ENCODE peak calls at places on chromosomes 2 and 18, in seven cellular contexts. One of them, this sample, is unnamed.

GRCh38 chr2:130241041-130241707 is 42.9 kb upstream of the TUBA3E start:
- DNase-seq in foreskin fibroblast: peak; percentile 21
- DNase-seq in GF-D8: no peak
- DNase-seq in NCI-H2171 treated with DMSO at 0.1 percent for 48 hours: no peak
- DNase-seq in AG09309: no peak
- DNase-seq in A172: peak; percentile 97
- DNase-seq in CD8-positive, alpha-beta memory T cell: no peak
- DNase-seq in this sample: peak; percentile 79

GRCh38 chr2:232142049-232142448 is 180.5 kb downstream of the DIS3L2 start:
- DNase-seq in foreskin fibroblast: no peak
- DNase-seq in GF-D8: peak; percentile 19
- DNase-seq in NCI-H2171 treated with DMSO at 0.1 percent for 48 hours: peak; percentile 29
- DNase-seq in AG09309: no peak
- DNase-seq in A172: peak; percentile 46
- DNase-seq in CD8-positive, alpha-beta memory T cell: no peak
- DNase-seq in this sample: peak; percentile 19

GRCh38 chr18:12500986-12501385 is 93.3 kb downstream of the PRELID3A start:
- DNase-seq in foreskin fibroblast: no peak
- DNase-seq in GF-D8: no peak
- DNase-seq in NCI-H2171 treated with DMSO at 0.1 percent for 48 hours: no peak
- DNase-seq in AG09309: no peak
- DNase-seq in A172: no peak
- DNase-seq in CD8-positive, alpha-beta memory T cell: no peak
- DNase-seq in this sample: no peak

GRCh38 chr2:229454934-229455631 is 184.0 kb upstream of the PID1 start:
- DNase-seq in foreskin fibroblast: peak; percentile 90
- DNase-seq in GF-D8: no peak
- DNase-seq in NCI-H2171 treated with DMSO at 0.1 percent for 48 hours: no peak
- DNase-seq in AG09309: peak; percentile 66
- DNase-seq in A172: peak; percentile 99
- DNase-seq in CD8-positive, alpha-beta memory T cell: no peak
- DNase-seq in this sample: no peak

GRCh38 chr2:235433860-235434259 is 60.0 kb upstream of the AGAP1 start:
- DNase-seq in foreskin fibroblast: peak; percentile 30
- DNase-seq in GF-D8: no peak
- DNase-seq in NCI-H2171 treated with DMSO at 0.1 percent for 48 hours: no peak
- DNase-seq in AG09309: no peak
- DNase-seq in A172: peak; percentile 47
- DNase-seq in CD8-positive, alpha-beta memory T cell: no peak
- DNase-seq in this sample: no peak

GRCh38 chr2:75787532-75788132 is 76.9 kb upstream of the GCFC2 start:
- DNase-seq in foreskin fibroblast: peak; percentile 3
- DNase-seq in GF-D8: no peak
- DNase-seq in NCI-H2171 treated with DMSO at 0.1 percent for 48 hours: peak; percentile 78
- DNase-seq in AG09309: peak; percentile 2
- DNase-seq in A172: peak; percentile 50
- DNase-seq in CD8-positive, alpha-beta memory T cell: no peak
- DNase-seq in this sample: no peak

GRCh38 chr2:47520825-47521665 is 118.1 kb downstream of the MSH2 start:
- DNase-seq in foreskin fibroblast: peak; percentile 44
- DNase-seq in GF-D8: peak; percentile 50
- DNase-seq in NCI-H2171 treated with DMSO at 0.1 percent for 48 hours: peak; percentile 93
- DNase-seq in AG09309: no peak
- DNase-seq in A172: no peak
- DNase-seq in CD8-positive, alpha-beta memory T cell: peak; percentile 45
- DNase-seq in this sample: no peak

GRCh38 chr2:187553908-187554703 is at the start of gene TFPI:
- DNase-seq in foreskin fibroblast: peak; percentile 61
- DNase-seq in GF-D8: no peak
- DNase-seq in NCI-H2171 treated with DMSO at 0.1 percent for 48 hours: no peak
- DNase-seq in AG09309: no peak
- DNase-seq in A172: peak; percentile 87
- DNase-seq in CD8-positive, alpha-beta memory T cell: no peak
- DNase-seq in this sample: peak; percentile 21

GRCh38 chr2:183242937-183243336 is 118.7 kb downstream of the NUP35 start:
- DNase-seq in foreskin fibroblast: no peak
- DNase-seq in GF-D8: no peak
- DNase-seq in NCI-H2171 treated with DMSO at 0.1 percent for 48 hours: peak; percentile 86
- DNase-seq in AG09309: no peak
- DNase-seq in A172: peak; percentile 4
- DNase-seq in CD8-positive, alpha-beta memory T cell: no peak
- DNase-seq in this sample: no peak

GRCh38 chr2:111053825-111054490 is 66.8 kb upstream of the BCL2L11 start:
- DNase-seq in foreskin fibroblast: no peak
- DNase-seq in GF-D8: no peak
- DNase-seq in NCI-H2171 treated with DMSO at 0.1 percent for 48 hours: no peak
- DNase-seq in AG09309: no peak
- DNase-seq in A172: no peak
- DNase-seq in CD8-positive, alpha-beta memory T cell: no peak
- DNase-seq in this sample: no peak

GRCh38 chr18:37476611-37477295 is 88.8 kb downstream of the CELF4 start:
- DNase-seq in foreskin fibroblast: no peak
- DNase-seq in GF-D8: no peak
- DNase-seq in NCI-H2171 treated with DMSO at 0.1 percent for 48 hours: no peak
- DNase-seq in AG09309: no peak
- DNase-seq in A172: no peak
- DNase-seq in CD8-positive, alpha-beta memory T cell: no peak
- DNase-seq in this sample: no peak

GRCh38 chr18:31920326-31920725 is 22.6 kb downstream of the TRAPPC8 start:
- DNase-seq in foreskin fibroblast: no peak
- DNase-seq in GF-D8: no peak
- DNase-seq in NCI-H2171 treated with DMSO at 0.1 percent for 48 hours: no peak
- DNase-seq in AG09309: no peak
- DNase-seq in A172: no peak
- DNase-seq in CD8-positive, alpha-beta memory T cell: no peak
- DNase-seq in this sample: no peak

GRCh38 chr2:167134381-167135072 is 246.2 kb downstream of the XIRP2 start:
- DNase-seq in foreskin fibroblast: peak; percentile 78
- DNase-seq in GF-D8: no peak
- DNase-seq in NCI-H2171 treated with DMSO at 0.1 percent for 48 hours: no peak
- DNase-seq in AG09309: peak; percentile 10
- DNase-seq in A172: peak; percentile 92
- DNase-seq in CD8-positive, alpha-beta memory T cell: no peak
- DNase-seq in this sample: no peak

GRCh38 chr18:26307161-26307773 is 81.0 kb downstream of the TAF4B start:
- DNase-seq in foreskin fibroblast: peak; percentile 39
- DNase-seq in GF-D8: peak; percentile 16
- DNase-seq in NCI-H2171 treated with DMSO at 0.1 percent for 48 hours: peak; percentile 66
- DNase-seq in AG09309: no peak
- DNase-seq in A172: peak; percentile 59
- DNase-seq in CD8-positive, alpha-beta memory T cell: no peak
- DNase-seq in this sample: peak; percentile 56

GRCh38 chr18:79337620-79338019 is 58.1 kb upstream of the NFATC1 start:
- DNase-seq in foreskin fibroblast: no peak
- DNase-seq in GF-D8: no peak
- DNase-seq in NCI-H2171 treated with DMSO at 0.1 percent for 48 hours: no peak
- DNase-seq in AG09309: no peak
- DNase-seq in A172: no peak
- DNase-seq in CD8-positive, alpha-beta memory T cell: no peak
- DNase-seq in this sample: no peak

GRCh38 chr18:35939166-35939565 is 33.3 kb upstream of the RMP24 start:
- DNase-seq in foreskin fibroblast: no peak
- DNase-seq in GF-D8: no peak
- DNase-seq in NCI-H2171 treated with DMSO at 0.1 percent for 48 hours: no peak
- DNase-seq in AG09309: no peak
- DNase-seq in A172: no peak
- DNase-seq in CD8-positive, alpha-beta memory T cell: no peak
- DNase-seq in this sample: no peak

GRCh38 chr2:160432633-160433032 is 61.0 kb downstream of the RBMS1 start:
- DNase-seq in foreskin fibroblast: peak; percentile 82
- DNase-seq in GF-D8: no peak
- DNase-seq in NCI-H2171 treated with DMSO at 0.1 percent for 48 hours: no peak
- DNase-seq in AG09309: no peak
- DNase-seq in A172: peak; percentile 86
- DNase-seq in CD8-positive, alpha-beta memory T cell: no peak
- DNase-seq in this sample: peak; percentile 26

GRCh38 chr2:23536326-23536725 is 151.3 kb downstream of the KLHL29 start:
- DNase-seq in foreskin fibroblast: no peak
- DNase-seq in GF-D8: no peak
- DNase-seq in NCI-H2171 treated with DMSO at 0.1 percent for 48 hours: peak; percentile 16
- DNase-seq in AG09309: no peak
- DNase-seq in A172: no peak
- DNase-seq in CD8-positive, alpha-beta memory T cell: no peak
- DNase-seq in this sample: no peak

GRCh38 chr2:231008131-231008530 is 12.2 kb downstream of the SPATA3 start:
- DNase-seq in foreskin fibroblast: no peak
- DNase-seq in GF-D8: no peak
- DNase-seq in NCI-H2171 treated with DMSO at 0.1 percent for 48 hours: no peak
- DNase-seq in AG09309: no peak
- DNase-seq in A172: no peak
- DNase-seq in CD8-positive, alpha-beta memory T cell: no peak
- DNase-seq in this sample: no peak

GRCh38 chr2:207184768-207185167 is 19.0 kb upstream of the KLF7 start:
- DNase-seq in foreskin fibroblast: no peak
- DNase-seq in GF-D8: no peak
- DNase-seq in NCI-H2171 treated with DMSO at 0.1 percent for 48 hours: no peak
- DNase-seq in AG09309: no peak
- DNase-seq in A172: peak; percentile 59
- DNase-seq in CD8-positive, alpha-beta memory T cell: no peak
- DNase-seq in this sample: no peak

GRCh38 chr2:180823546-180824141 is 156.8 kb upstream of the UBE2E3 start:
- DNase-seq in foreskin fibroblast: peak; percentile 66
- DNase-seq in GF-D8: no peak
- DNase-seq in NCI-H2171 treated with DMSO at 0.1 percent for 48 hours: no peak
- DNase-seq in AG09309: peak; percentile 18
- DNase-seq in A172: peak; percentile 47
- DNase-seq in CD8-positive, alpha-beta memory T cell: no peak
- DNase-seq in this sample: no peak

GRCh38 chr2:159585607-159586006 is 30.7 kb downstream of the BAZ2B start:
- DNase-seq in foreskin fibroblast: no peak
- DNase-seq in GF-D8: no peak
- DNase-seq in NCI-H2171 treated with DMSO at 0.1 percent for 48 hours: no peak
- DNase-seq in AG09309: no peak
- DNase-seq in A172: no peak
- DNase-seq in CD8-positive, alpha-beta memory T cell: no peak
- DNase-seq in this sample: no peak

GRCh38 chr2:239238839-239239606 is 161.8 kb downstream of the HDAC4 start:
- DNase-seq in foreskin fibroblast: no peak
- DNase-seq in GF-D8: no peak
- DNase-seq in NCI-H2171 treated with DMSO at 0.1 percent for 48 hours: no peak
- DNase-seq in AG09309: no peak
- DNase-seq in A172: no peak
- DNase-seq in CD8-positive, alpha-beta memory T cell: no peak
- DNase-seq in this sample: no peak

GRCh38 chr2:43265006-43265770 is 38.8 kb upstream of the ZFP36L2 start:
- DNase-seq in foreskin fibroblast: no peak
- DNase-seq in GF-D8: no peak
- DNase-seq in NCI-H2171 treated with DMSO at 0.1 percent for 48 hours: no peak
- DNase-seq in AG09309: no peak
- DNase-seq in A172: no peak
- DNase-seq in CD8-positive, alpha-beta memory T cell: no peak
- DNase-seq in this sample: no peak